ENCODE peak calls at places on chromosomes 3 and 15, in nine cellular contexts. One of them, this sample, is unnamed.
A peak's percentile ranks its signal among the peaks of the same experiment; 100 is the strongest.

GRCh38 chr15:70902105-70902504 is 9.5 kb downstream of the LRRC49 start:
- DNase-seq in body of pancreas: no peak
- DNase-seq in mesothelial cell of epicardium: no peak
- DNase-seq in effector CD8-positive, alpha-beta T cell: no peak
- DNase-seq in hepatocyte: peak; percentile 79
- DNase-seq in naive thymus-derived CD4-positive, alpha-beta T cell: no peak
- DNase-seq in stimulated activated naive B cell treated with anti-CD40 and anti-IgM and Interleukin-4, amounts not matched to agents 10 μg/mL and 1 μg/mL and 100 μg/mL, for 72 hours: no peak
- DNase-seq in neuronal stem cell: no peak
- DNase-seq in AG10803: peak; percentile 81
- DNase-seq in this sample: no peak

GRCh38 chr15:31477851-31478250 is 151.2 kb downstream of the KLF13 start:
- DNase-seq in naive thymus-derived CD4-positive, alpha-beta T cell: no peak
- DNase-seq in mesothelial cell of epicardium: no peak
- DNase-seq in effector CD8-positive, alpha-beta T cell: no peak
- DNase-seq in hepatocyte: no peak
- DNase-seq in body of pancreas: peak; percentile 5
- DNase-seq in stimulated activated naive B cell treated with anti-CD40 and anti-IgM and Interleukin-4, amounts not matched to agents 10 μg/mL and 1 μg/mL and 100 μg/mL, for 72 hours: no peak
- DNase-seq in AG10803: no peak
- DNase-seq in neuronal stem cell: no peak
- DNase-seq in this sample: no peak

GRCh38 chr15:82178061-82178460 is 84.5 kb downstream of the EFL1 start:
- DNase-seq in hepatocyte: no peak
- DNase-seq in effector CD8-positive, alpha-beta T cell: no peak
- DNase-seq in neuronal stem cell: no peak
- DNase-seq in naive thymus-derived CD4-positive, alpha-beta T cell: no peak
- DNase-seq in stimulated activated naive B cell treated with anti-CD40 and anti-IgM and Interleukin-4, amounts not matched to agents 10 μg/mL and 1 μg/mL and 100 μg/mL, for 72 hours: no peak
- DNase-seq in AG10803: peak; percentile 75
- DNase-seq in mesothelial cell of epicardium: no peak
- DNase-seq in body of pancreas: no peak
- DNase-seq in this sample: no peak

GRCh38 chr15:75718326-75718725 is 5.7 kb upstream of the CSPG4 start:
- DNase-seq in mesothelial cell of epicardium: no peak
- DNase-seq in hepatocyte: peak; percentile 49
- DNase-seq in AG10803: peak; percentile 77
- DNase-seq in effector CD8-positive, alpha-beta T cell: no peak
- DNase-seq in neuronal stem cell: no peak
- DNase-seq in naive thymus-derived CD4-positive, alpha-beta T cell: no peak
- DNase-seq in stimulated activated naive B cell treated with anti-CD40 and anti-IgM and Interleukin-4, amounts not matched to agents 10 μg/mL and 1 μg/mL and 100 μg/mL, for 72 hours: no peak
- DNase-seq in body of pancreas: no peak
- DNase-seq in this sample: no peak

GRCh38 chr3:11254876-11255275 is 17.3 kb upstream of the ATG7 start:
- DNase-seq in hepatocyte: no peak
- DNase-seq in mesothelial cell of epicardium: no peak
- DNase-seq in neuronal stem cell: no peak
- DNase-seq in effector CD8-positive, alpha-beta T cell: no peak
- DNase-seq in naive thymus-derived CD4-positive, alpha-beta T cell: no peak
- DNase-seq in stimulated activated naive B cell treated with anti-CD40 and anti-IgM and Interleukin-4, amounts not matched to agents 10 μg/mL and 1 μg/mL and 100 μg/mL, for 72 hours: no peak
- DNase-seq in body of pancreas: no peak
- DNase-seq in AG10803: no peak
- DNase-seq in this sample: no peak

GRCh38 chr3:27554706-27555105 is 70.5 kb upstream of the SLC4A7 start:
- DNase-seq in effector CD8-positive, alpha-beta T cell: no peak
- DNase-seq in body of pancreas: no peak
- DNase-seq in mesothelial cell of epicardium: no peak
- DNase-seq in hepatocyte: no peak
- DNase-seq in naive thymus-derived CD4-positive, alpha-beta T cell: no peak
- DNase-seq in stimulated activated naive B cell treated with anti-CD40 and anti-IgM and Interleukin-4, amounts not matched to agents 10 μg/mL and 1 μg/mL and 100 μg/mL, for 72 hours: no peak
- DNase-seq in neuronal stem cell: no peak
- DNase-seq in AG10803: peak; percentile 84
- DNase-seq in this sample: no peak

GRCh38 chr3:3817870-3818269 is 18.6 kb downstream of the LRRN1 start:
- DNase-seq in AG10803: no peak
- DNase-seq in hepatocyte: no peak
- DNase-seq in effector CD8-positive, alpha-beta T cell: no peak
- DNase-seq in neuronal stem cell: no peak
- DNase-seq in mesothelial cell of epicardium: no peak
- DNase-seq in stimulated activated naive B cell treated with anti-CD40 and anti-IgM and Interleukin-4, amounts not matched to agents 10 μg/mL and 1 μg/mL and 100 μg/mL, for 72 hours: no peak
- DNase-seq in naive thymus-derived CD4-positive, alpha-beta T cell: no peak
- DNase-seq in body of pancreas: no peak
- DNase-seq in this sample: no peak

GRCh38 chr3:5677560-5677959 is 490.1 kb downstream of the EDEM1 start:
- DNase-seq in neuronal stem cell: no peak
- DNase-seq in body of pancreas: no peak
- DNase-seq in hepatocyte: no peak
- DNase-seq in naive thymus-derived CD4-positive, alpha-beta T cell: no peak
- DNase-seq in effector CD8-positive, alpha-beta T cell: no peak
- DNase-seq in stimulated activated naive B cell treated with anti-CD40 and anti-IgM and Interleukin-4, amounts not matched to agents 10 μg/mL and 1 μg/mL and 100 μg/mL, for 72 hours: no peak
- DNase-seq in mesothelial cell of epicardium: no peak
- DNase-seq in AG10803: no peak
- DNase-seq in this sample: no peak

GRCh38 chr3:193788189-193788946 is 195.4 kb downstream of the OPA1 start:
- DNase-seq in AG10803: peak; percentile 55
- DNase-seq in naive thymus-derived CD4-positive, alpha-beta T cell: no peak
- DNase-seq in body of pancreas: peak; percentile 64
- DNase-seq in hepatocyte: peak; percentile 87
- DNase-seq in stimulated activated naive B cell treated with anti-CD40 and anti-IgM and Interleukin-4, amounts not matched to agents 10 μg/mL and 1 μg/mL and 100 μg/mL, for 72 hours: peak; percentile 35
- DNase-seq in neuronal stem cell: peak; percentile 67
- DNase-seq in mesothelial cell of epicardium: peak; percentile 58
- DNase-seq in effector CD8-positive, alpha-beta T cell: no peak
- DNase-seq in this sample: peak; percentile 91

GRCh38 chr3:63364495-63364894 is 86.4 kb downstream of the SYNPR start:
- DNase-seq in mesothelial cell of epicardium: no peak
- DNase-seq in naive thymus-derived CD4-positive, alpha-beta T cell: no peak
- DNase-seq in stimulated activated naive B cell treated with anti-CD40 and anti-IgM and Interleukin-4, amounts not matched to agents 10 μg/mL and 1 μg/mL and 100 μg/mL, for 72 hours: no peak
- DNase-seq in hepatocyte: peak; percentile 28
- DNase-seq in AG10803: peak; percentile 46
- DNase-seq in neuronal stem cell: no peak
- DNase-seq in effector CD8-positive, alpha-beta T cell: no peak
- DNase-seq in body of pancreas: no peak
- DNase-seq in this sample: no peak

GRCh38 chr3:160038862-160039562 is 50.4 kb downstream of the IL12A start:
- DNase-seq in naive thymus-derived CD4-positive, alpha-beta T cell: no peak
- DNase-seq in hepatocyte: peak; percentile 52
- DNase-seq in AG10803: no peak
- DNase-seq in effector CD8-positive, alpha-beta T cell: no peak
- DNase-seq in body of pancreas: peak; percentile 38
- DNase-seq in neuronal stem cell: peak; percentile 8
- DNase-seq in mesothelial cell of epicardium: peak; percentile 56
- DNase-seq in stimulated activated naive B cell treated with anti-CD40 and anti-IgM and Interleukin-4, amounts not matched to agents 10 μg/mL and 1 μg/mL and 100 μg/mL, for 72 hours: peak; percentile 8
- DNase-seq in this sample: no peak

GRCh38 chr15:65336767-65337435 is 32.4 kb downstream of the RNU5B-1 start:
- DNase-seq in body of pancreas: no peak
- DNase-seq in effector CD8-positive, alpha-beta T cell: no peak
- DNase-seq in hepatocyte: no peak
- DNase-seq in AG10803: no peak
- DNase-seq in neuronal stem cell: no peak
- DNase-seq in stimulated activated naive B cell treated with anti-CD40 and anti-IgM and Interleukin-4, amounts not matched to agents 10 μg/mL and 1 μg/mL and 100 μg/mL, for 72 hours: no peak
- DNase-seq in naive thymus-derived CD4-positive, alpha-beta T cell: no peak
- DNase-seq in mesothelial cell of epicardium: no peak
- DNase-seq in this sample: no peak

GRCh38 chr15:57784081-57784488 is 77.6 kb downstream of the POLR2M start:
- DNase-seq in effector CD8-positive, alpha-beta T cell: no peak
- DNase-seq in AG10803: peak; percentile 77
- DNase-seq in body of pancreas: no peak
- DNase-seq in hepatocyte: no peak
- DNase-seq in naive thymus-derived CD4-positive, alpha-beta T cell: no peak
- DNase-seq in neuronal stem cell: no peak
- DNase-seq in mesothelial cell of epicardium: no peak
- DNase-seq in stimulated activated naive B cell treated with anti-CD40 and anti-IgM and Interleukin-4, amounts not matched to agents 10 μg/mL and 1 μg/mL and 100 μg/mL, for 72 hours: no peak
- DNase-seq in this sample: no peak

GRCh38 chr3:42544492-42545283 is 37.1 kb downstream of the SEC22C start:
- DNase-seq in AG10803: no peak
- DNase-seq in hepatocyte: peak; percentile 39
- DNase-seq in effector CD8-positive, alpha-beta T cell: no peak
- DNase-seq in mesothelial cell of epicardium: no peak
- DNase-seq in body of pancreas: peak; percentile 71
- DNase-seq in neuronal stem cell: no peak
- DNase-seq in naive thymus-derived CD4-positive, alpha-beta T cell: no peak
- DNase-seq in stimulated activated naive B cell treated with anti-CD40 and anti-IgM and Interleukin-4, amounts not matched to agents 10 μg/mL and 1 μg/mL and 100 μg/mL, for 72 hours: no peak
- DNase-seq in this sample: no peak

GRCh38 chr3:141049681-141050080 is 1.5 kb upstream of the SPSB4 start:
- DNase-seq in stimulated activated naive B cell treated with anti-CD40 and anti-IgM and Interleukin-4, amounts not matched to agents 10 μg/mL and 1 μg/mL and 100 μg/mL, for 72 hours: no peak
- DNase-seq in effector CD8-positive, alpha-beta T cell: no peak
- DNase-seq in AG10803: no peak
- DNase-seq in body of pancreas: no peak
- DNase-seq in naive thymus-derived CD4-positive, alpha-beta T cell: no peak
- DNase-seq in neuronal stem cell: no peak
- DNase-seq in hepatocyte: no peak
- DNase-seq in mesothelial cell of epicardium: no peak
- DNase-seq in this sample: no peak

GRCh38 chr15:78855746-78856145 is 16.9 kb upstream of the MORF4L1 start:
- DNase-seq in stimulated activated naive B cell treated with anti-CD40 and anti-IgM and Interleukin-4, amounts not matched to agents 10 μg/mL and 1 μg/mL and 100 μg/mL, for 72 hours: no peak
- DNase-seq in AG10803: peak; percentile 88
- DNase-seq in effector CD8-positive, alpha-beta T cell: no peak
- DNase-seq in hepatocyte: no peak
- DNase-seq in body of pancreas: no peak
- DNase-seq in neuronal stem cell: no peak
- DNase-seq in naive thymus-derived CD4-positive, alpha-beta T cell: no peak
- DNase-seq in mesothelial cell of epicardium: no peak
- DNase-seq in this sample: no peak

GRCh38 chr3:180871901-180872300 is 40.6 kb upstream of the FXR1 start:
- DNase-seq in mesothelial cell of epicardium: no peak
- DNase-seq in stimulated activated naive B cell treated with anti-CD40 and anti-IgM and Interleukin-4, amounts not matched to agents 10 μg/mL and 1 μg/mL and 100 μg/mL, for 72 hours: no peak
- DNase-seq in body of pancreas: no peak
- DNase-seq in neuronal stem cell: no peak
- DNase-seq in AG10803: peak; percentile 55
- DNase-seq in effector CD8-positive, alpha-beta T cell: no peak
- DNase-seq in naive thymus-derived CD4-positive, alpha-beta T cell: no peak
- DNase-seq in hepatocyte: no peak
- DNase-seq in this sample: no peak

GRCh38 chr3:89113887-89114840 is 6.7 kb downstream of the EPHA3 start:
- DNase-seq in hepatocyte: peak; percentile 85
- DNase-seq in naive thymus-derived CD4-positive, alpha-beta T cell: peak; percentile 11
- DNase-seq in stimulated activated naive B cell treated with anti-CD40 and anti-IgM and Interleukin-4, amounts not matched to agents 10 μg/mL and 1 μg/mL and 100 μg/mL, for 72 hours: peak; percentile 50
- DNase-seq in mesothelial cell of epicardium: peak; percentile 83
- DNase-seq in body of pancreas: peak; percentile 72
- DNase-seq in effector CD8-positive, alpha-beta T cell: no peak
- DNase-seq in AG10803: peak; percentile 44
- DNase-seq in neuronal stem cell: peak; percentile 56
- DNase-seq in this sample: no peak

This sample was measured in 8988T.